ENCODE peak calls at places on chromosomes 12 and 14, in ten cellular contexts. One of them, this sample, is unnamed.

GRCh38 chr12:57781801-57782200 is 786 bp upstream of the TSFM start:
- DNase-seq in mesothelial cell of epicardium: no peak
- DNase-seq in NT2/D1: no peak
- DNase-seq in H54: no peak
- DNase-seq in naive B cell: no peak
- DNase-seq in retina: no peak
- DNase-seq in fibroblast of the aortic adventitia: no peak
- DNase-seq in GM12891: no peak
- DNase-seq in Ammon's horn: no peak
- DNase-seq in EL: no peak
- DNase-seq in this sample: no peak

GRCh38 chr12:56629459-56630179 is 507 bp downstream of the BAZ2A start:
- DNase-seq in Ammon's horn: peak
- DNase-seq in mesothelial cell of epicardium: peak
- DNase-seq in EL: peak
- DNase-seq in NT2/D1: no peak
- DNase-seq in GM12891: no peak
- DNase-seq in retina: peak
- DNase-seq in naive B cell: peak
- DNase-seq in fibroblast of the aortic adventitia: peak
- DNase-seq in H54: peak
- DNase-seq in this sample: peak

GRCh38 chr14:82009076-82009475 is 475.4 kb upstream of the SEL1L start:
- DNase-seq in fibroblast of the aortic adventitia: no peak
- DNase-seq in naive B cell: no peak
- DNase-seq in retina: no peak
- DNase-seq in mesothelial cell of epicardium: no peak
- DNase-seq in H54: no peak
- DNase-seq in NT2/D1: peak
- DNase-seq in GM12891: no peak
- DNase-seq in Ammon's horn: no peak
- DNase-seq in EL: no peak
- DNase-seq in this sample: no peak

GRCh38 chr12:96402061-96402460 is 1.8 kb upstream of the CDK17 start:
- DNase-seq in GM12891: no peak
- DNase-seq in naive B cell: no peak
- DNase-seq in Ammon's horn: no peak
- DNase-seq in retina: peak
- DNase-seq in EL: no peak
- DNase-seq in mesothelial cell of epicardium: no peak
- DNase-seq in NT2/D1: no peak
- DNase-seq in fibroblast of the aortic adventitia: no peak
- DNase-seq in H54: no peak
- DNase-seq in this sample: no peak

GRCh38 chr14:68248481-68249255 is 429.1 kb downstream of the RAD51B start:
- DNase-seq in retina: peak
- DNase-seq in naive B cell: peak
- DNase-seq in H54: no peak
- DNase-seq in GM12891: peak
- DNase-seq in mesothelial cell of epicardium: no peak
- DNase-seq in Ammon's horn: peak
- DNase-seq in NT2/D1: peak
- DNase-seq in EL: peak
- DNase-seq in fibroblast of the aortic adventitia: peak
- DNase-seq in this sample: no peak

GRCh38 chr12:5554711-5555110 is 122.8 kb downstream of the NTF3 start:
- DNase-seq in EL: peak
- DNase-seq in naive B cell: no peak
- DNase-seq in NT2/D1: no peak
- DNase-seq in H54: no peak
- DNase-seq in GM12891: no peak
- DNase-seq in mesothelial cell of epicardium: no peak
- DNase-seq in retina: no peak
- DNase-seq in fibroblast of the aortic adventitia: no peak
- DNase-seq in Ammon's horn: no peak
- DNase-seq in this sample: no peak

GRCh38 chr14:91415794-91416743 is 1.6 kb downstream of the CCDC88C start:
- DNase-seq in EL: no peak
- DNase-seq in fibroblast of the aortic adventitia: no peak
- DNase-seq in NT2/D1: no peak
- DNase-seq in naive B cell: peak
- DNase-seq in GM12891: no peak
- DNase-seq in retina: no peak
- DNase-seq in mesothelial cell of epicardium: no peak
- DNase-seq in Ammon's horn: no peak
- DNase-seq in H54: no peak
- DNase-seq in this sample: no peak

GRCh38 chr12:114674201-114675047 is 9.6 kb downstream of the TBX3 start:
- DNase-seq in retina: peak
- DNase-seq in mesothelial cell of epicardium: peak
- DNase-seq in NT2/D1: no peak
- DNase-seq in H54: no peak
- DNase-seq in EL: peak
- DNase-seq in naive B cell: no peak
- DNase-seq in fibroblast of the aortic adventitia: no peak
- DNase-seq in Ammon's horn: no peak
- DNase-seq in GM12891: no peak
- DNase-seq in this sample: no peak

GRCh38 chr12:47396902-47397663 is 308.7 kb downstream of the RPAP3 start:
- DNase-seq in naive B cell: peak
- DNase-seq in H54: no peak
- DNase-seq in retina: no peak
- DNase-seq in NT2/D1: no peak
- DNase-seq in mesothelial cell of epicardium: no peak
- DNase-seq in fibroblast of the aortic adventitia: no peak
- DNase-seq in Ammon's horn: no peak
- DNase-seq in EL: no peak
- DNase-seq in GM12891: no peak
- DNase-seq in this sample: no peak

GRCh38 chr12:80353254-80353653 is 90.8 kb upstream of the PTPRQ start:
- DNase-seq in GM12891: no peak
- DNase-seq in H54: no peak
- DNase-seq in fibroblast of the aortic adventitia: no peak
- DNase-seq in NT2/D1: no peak
- DNase-seq in Ammon's horn: no peak
- DNase-seq in retina: no peak
- DNase-seq in naive B cell: no peak
- DNase-seq in mesothelial cell of epicardium: no peak
- DNase-seq in EL: peak
- DNase-seq in this sample: no peak

GRCh38 chr12:26077915-26078314 is 46.9 kb downstream of the BHLHE41 start:
- DNase-seq in naive B cell: no peak
- DNase-seq in fibroblast of the aortic adventitia: no peak
- DNase-seq in Ammon's horn: no peak
- DNase-seq in H54: no peak
- DNase-seq in GM12891: no peak
- DNase-seq in mesothelial cell of epicardium: no peak
- DNase-seq in EL: peak
- DNase-seq in retina: no peak
- DNase-seq in NT2/D1: no peak
- DNase-seq in this sample: no peak

GRCh38 chr12:76859621-76860020 is 19.2 kb downstream of the CSRP2 start:
- DNase-seq in NT2/D1: no peak
- DNase-seq in Ammon's horn: no peak
- DNase-seq in GM12891: no peak
- DNase-seq in H54: no peak
- DNase-seq in naive B cell: no peak
- DNase-seq in fibroblast of the aortic adventitia: no peak
- DNase-seq in EL: no peak
- DNase-seq in retina: no peak
- DNase-seq in mesothelial cell of epicardium: no peak
- DNase-seq in this sample: no peak

GRCh38 chr12:67299936-67300335 is 30.8 kb downstream of the CAND1 start:
- DNase-seq in retina: no peak
- DNase-seq in H54: no peak
- DNase-seq in GM12891: no peak
- DNase-seq in naive B cell: no peak
- DNase-seq in Ammon's horn: no peak
- DNase-seq in NT2/D1: no peak
- DNase-seq in EL: no peak
- DNase-seq in fibroblast of the aortic adventitia: no peak
- DNase-seq in mesothelial cell of epicardium: no peak
- DNase-seq in this sample: no peak

GRCh38 chr12:6697584-6698351 is 2.8 kb downstream of the PIANP start:
- DNase-seq in GM12891: no peak
- DNase-seq in fibroblast of the aortic adventitia: peak
- DNase-seq in naive B cell: no peak
- DNase-seq in H54: peak
- DNase-seq in NT2/D1: peak
- DNase-seq in mesothelial cell of epicardium: peak
- DNase-seq in Ammon's horn: peak
- DNase-seq in retina: peak
- DNase-seq in EL: peak
- DNase-seq in this sample: no peak

GRCh38 chr12:120710805-120711296 is 593 bp downstream of the UNC119B start:
- DNase-seq in Ammon's horn: no peak
- DNase-seq in EL: no peak
- DNase-seq in NT2/D1: no peak
- DNase-seq in naive B cell: peak
- DNase-seq in retina: peak
- DNase-seq in H54: no peak
- DNase-seq in fibroblast of the aortic adventitia: no peak
- DNase-seq in mesothelial cell of epicardium: peak
- DNase-seq in GM12891: peak
- DNase-seq in this sample: no peak

GRCh38 chr12:104720346-104721064 is 237.6 kb downstream of the SLC41A2 start:
- DNase-seq in Ammon's horn: peak
- DNase-seq in H54: no peak
- DNase-seq in EL: peak
- DNase-seq in GM12891: no peak
- DNase-seq in retina: no peak
- DNase-seq in NT2/D1: no peak
- DNase-seq in mesothelial cell of epicardium: no peak
- DNase-seq in naive B cell: peak
- DNase-seq in fibroblast of the aortic adventitia: no peak
- DNase-seq in this sample: no peak

GRCh38 chr12:12696562-12697383 is 790 bp upstream of the GPR19 start:
- DNase-seq in H54: peak
- DNase-seq in mesothelial cell of epicardium: peak
- DNase-seq in naive B cell: peak
- DNase-seq in retina: peak
- DNase-seq in GM12891: peak
- DNase-seq in NT2/D1: peak
- DNase-seq in fibroblast of the aortic adventitia: peak
- DNase-seq in EL: peak
- DNase-seq in Ammon's horn: peak
- DNase-seq in this sample: peak

GRCh38 chr14:81371802-81372201 is 28.3 kb downstream of the STON2 start:
- DNase-seq in retina: no peak
- DNase-seq in NT2/D1: no peak
- DNase-seq in mesothelial cell of epicardium: no peak
- DNase-seq in Ammon's horn: no peak
- DNase-seq in H54: no peak
- DNase-seq in GM12891: no peak
- DNase-seq in EL: no peak
- DNase-seq in naive B cell: no peak
- DNase-seq in fibroblast of the aortic adventitia: no peak
- DNase-seq in this sample: no peak

GRCh38 chr12:132559652-132560420 is 50.5 kb downstream of the LRCOL1 start:
- DNase-seq in Ammon's horn: peak
- DNase-seq in GM12891: peak
- DNase-seq in NT2/D1: peak
- DNase-seq in naive B cell: peak
- DNase-seq in EL: peak
- DNase-seq in retina: peak
- DNase-seq in fibroblast of the aortic adventitia: no peak
- DNase-seq in mesothelial cell of epicardium: peak
- DNase-seq in H54: peak
- DNase-seq in this sample: no peak

GRCh38 chr14:88844980-88845491 is 20.6 kb downstream of the TTC8 start:
- DNase-seq in EL: no peak
- DNase-seq in naive B cell: no peak
- DNase-seq in mesothelial cell of epicardium: no peak
- DNase-seq in H54: no peak
- DNase-seq in retina: no peak
- DNase-seq in Ammon's horn: no peak
- DNase-seq in NT2/D1: no peak
- DNase-seq in fibroblast of the aortic adventitia: no peak
- DNase-seq in GM12891: no peak
- DNase-seq in this sample: no peak

GRCh38 chr12:2319747-2320146 is 267.0 kb downstream of the CACNA1C start:
- DNase-seq in H54: peak
- DNase-seq in retina: no peak
- DNase-seq in fibroblast of the aortic adventitia: peak
- DNase-seq in EL: peak
- DNase-seq in naive B cell: no peak
- DNase-seq in GM12891: no peak
- DNase-seq in NT2/D1: peak
- DNase-seq in mesothelial cell of epicardium: no peak
- DNase-seq in Ammon's horn: no peak
- DNase-seq in this sample: no peak

GRCh38 chr12:131138638-131139362 is 185.1 kb downstream of the ADGRD1 start:
- DNase-seq in H54: no peak
- DNase-seq in naive B cell: no peak
- DNase-seq in GM12891: no peak
- DNase-seq in Ammon's horn: peak
- DNase-seq in NT2/D1: no peak
- DNase-seq in EL: no peak
- DNase-seq in mesothelial cell of epicardium: no peak
- DNase-seq in retina: no peak
- DNase-seq in fibroblast of the aortic adventitia: no peak
- DNase-seq in this sample: no peak

GRCh38 chr14:77003960-77004710 is 24.4 kb downstream of the IRF2BPL start:
- DNase-seq in Ammon's horn: no peak
- DNase-seq in EL: peak
- DNase-seq in H54: no peak
- DNase-seq in naive B cell: no peak
- DNase-seq in GM12891: no peak
- DNase-seq in fibroblast of the aortic adventitia: peak
- DNase-seq in mesothelial cell of epicardium: no peak
- DNase-seq in NT2/D1: no peak
- DNase-seq in retina: no peak
- DNase-seq in this sample: no peak

GRCh38 chr12:74985986-74986319 is 223.7 kb downstream of the KCNC2 start:
- DNase-seq in naive B cell: no peak
- DNase-seq in fibroblast of the aortic adventitia: no peak
- DNase-seq in EL: no peak
- DNase-seq in mesothelial cell of epicardium: no peak
- DNase-seq in retina: no peak
- DNase-seq in H54: no peak
- DNase-seq in GM12891: no peak
- DNase-seq in NT2/D1: no peak
- DNase-seq in Ammon's horn: no peak
- DNase-seq in this sample: no peak

GRCh38 chr14:30864934-30865333 is 9.4 kb upstream of the COCH start:
- DNase-seq in GM12891: no peak
- DNase-seq in NT2/D1: no peak
- DNase-seq in naive B cell: no peak
- DNase-seq in mesothelial cell of epicardium: no peak
- DNase-seq in EL: no peak
- DNase-seq in retina: no peak
- DNase-seq in H54: no peak
- DNase-seq in Ammon's horn: no peak
- DNase-seq in fibroblast of the aortic adventitia: no peak
- DNase-seq in this sample: no peak

GRCh38 chr12:5807090-5807414 is 138.0 kb downstream of the ANO2 start:
- DNase-seq in NT2/D1: no peak
- DNase-seq in retina: no peak
- DNase-seq in fibroblast of the aortic adventitia: no peak
- DNase-seq in EL: peak
- DNase-seq in mesothelial cell of epicardium: no peak
- DNase-seq in GM12891: no peak
- DNase-seq in H54: peak
- DNase-seq in Ammon's horn: no peak
- DNase-seq in naive B cell: no peak
- DNase-seq in this sample: no peak

This sample was measured in breast epithelium.